ENCODE peak calls at places on chromosome 9, in nine cellular contexts. One of them, this sample, is unnamed.

GRCh38 chr9:71638627-71639026 is 129.7 kb downstream of the CEMIP2 start:
- DNase-seq in heart left ventricle: peak; percentile 51
- DNase-seq in lower lobe of right lung: no peak
- DNase-seq in aorta: no peak
- DNase-seq in PC-9: no peak
- DNase-seq in stomach: no peak
- DNase-seq in K562: peak; percentile 36
- DNase-seq in sigmoid colon: peak; percentile 67
- DNase-seq in Peyer's patch: peak; percentile 55
- DNase-seq in this sample: no peak

GRCh38 chr9:68896495-68896894 is 117.4 kb downstream of the PRKACG start:
- DNase-seq in heart left ventricle: no peak
- DNase-seq in lower lobe of right lung: no peak
- DNase-seq in aorta: no peak
- DNase-seq in PC-9: no peak
- DNase-seq in stomach: no peak
- DNase-seq in K562: no peak
- DNase-seq in sigmoid colon: no peak
- DNase-seq in Peyer's patch: no peak
- DNase-seq in this sample: no peak

GRCh38 chr9:137000177-137000930 is 4.0 kb upstream of the CLIC3 start:
- DNase-seq in heart left ventricle: no peak
- DNase-seq in lower lobe of right lung: no peak
- DNase-seq in aorta: no peak
- DNase-seq in PC-9: no peak
- DNase-seq in stomach: no peak
- DNase-seq in K562: no peak
- DNase-seq in sigmoid colon: no peak
- DNase-seq in Peyer's patch: no peak
- DNase-seq in this sample: no peak

GRCh38 chr9:110077926-110078325 is 130.0 kb downstream of the C9orf152 start:
- DNase-seq in heart left ventricle: no peak
- DNase-seq in lower lobe of right lung: no peak
- DNase-seq in aorta: no peak
- DNase-seq in PC-9: no peak
- DNase-seq in stomach: no peak
- DNase-seq in K562: no peak
- DNase-seq in sigmoid colon: no peak
- DNase-seq in Peyer's patch: no peak
- DNase-seq in this sample: no peak

GRCh38 chr9:124843635-124844034 is 9.6 kb upstream of the WDR38 start:
- DNase-seq in heart left ventricle: no peak
- DNase-seq in lower lobe of right lung: no peak
- DNase-seq in aorta: no peak
- DNase-seq in PC-9: no peak
- DNase-seq in stomach: no peak
- DNase-seq in K562: peak; percentile 17
- DNase-seq in sigmoid colon: no peak
- DNase-seq in Peyer's patch: no peak
- DNase-seq in this sample: no peak

GRCh38 chr9:77518688-77519087 is 129.4 kb downstream of the GNA14 start:
- DNase-seq in heart left ventricle: no peak
- DNase-seq in lower lobe of right lung: no peak
- DNase-seq in aorta: no peak
- DNase-seq in PC-9: no peak
- DNase-seq in stomach: no peak
- DNase-seq in K562: no peak
- DNase-seq in sigmoid colon: no peak
- DNase-seq in Peyer's patch: no peak
- DNase-seq in this sample: no peak

GRCh38 chr9:34633851-34634550 is 3.6 kb downstream of the SIGMAR1 start:
- DNase-seq in heart left ventricle: peak; percentile 67
- DNase-seq in lower lobe of right lung: no peak
- DNase-seq in aorta: peak; percentile 85
- DNase-seq in PC-9: peak; percentile 53
- DNase-seq in stomach: peak; percentile 65
- DNase-seq in K562: peak; percentile 71
- DNase-seq in sigmoid colon: peak; percentile 79
- DNase-seq in Peyer's patch: peak; percentile 83
- DNase-seq in this sample: peak; percentile 61

GRCh38 chr9:88737031-88737430 is 202.1 kb downstream of the NXNL2 start:
- DNase-seq in heart left ventricle: no peak
- DNase-seq in lower lobe of right lung: no peak
- DNase-seq in aorta: no peak
- DNase-seq in PC-9: no peak
- DNase-seq in stomach: no peak
- DNase-seq in K562: no peak
- DNase-seq in sigmoid colon: no peak
- DNase-seq in Peyer's patch: no peak
- DNase-seq in this sample: no peak

GRCh38 chr9:3467593-3468219 is 58.1 kb downstream of the RFX3 start:
- DNase-seq in heart left ventricle: peak; percentile 49
- DNase-seq in lower lobe of right lung: peak; percentile 61
- DNase-seq in aorta: no peak
- DNase-seq in PC-9: peak; percentile 19
- DNase-seq in stomach: peak; percentile 51
- DNase-seq in K562: peak; percentile 40
- DNase-seq in sigmoid colon: peak; percentile 71
- DNase-seq in Peyer's patch: peak; percentile 76
- DNase-seq in this sample: peak; percentile 17

GRCh38 chr9:98950262-98950661 is 6.6 kb downstream of the COL15A1 start:
- DNase-seq in heart left ventricle: no peak
- DNase-seq in lower lobe of right lung: no peak
- DNase-seq in aorta: no peak
- DNase-seq in PC-9: no peak
- DNase-seq in stomach: no peak
- DNase-seq in K562: no peak
- DNase-seq in sigmoid colon: no peak
- DNase-seq in Peyer's patch: no peak
- DNase-seq in this sample: no peak

GRCh38 chr9:21465859-21466518 is 16.1 kb downstream of the IFNE start:
- DNase-seq in heart left ventricle: no peak
- DNase-seq in lower lobe of right lung: no peak
- DNase-seq in aorta: no peak
- DNase-seq in PC-9: peak; percentile 4
- DNase-seq in stomach: no peak
- DNase-seq in K562: no peak
- DNase-seq in sigmoid colon: no peak
- DNase-seq in Peyer's patch: no peak
- DNase-seq in this sample: no peak

GRCh38 chr9:33132249-33132772 is 34.8 kb downstream of the B4GALT1 start:
- DNase-seq in heart left ventricle: peak; percentile 63
- DNase-seq in lower lobe of right lung: no peak
- DNase-seq in aorta: no peak
- DNase-seq in PC-9: no peak
- DNase-seq in stomach: no peak
- DNase-seq in K562: no peak
- DNase-seq in sigmoid colon: peak; percentile 65
- DNase-seq in Peyer's patch: no peak
- DNase-seq in this sample: no peak

GRCh38 chr9:93229636-93230035 is 45.7 kb downstream of the WNK2 start:
- DNase-seq in heart left ventricle: no peak
- DNase-seq in lower lobe of right lung: no peak
- DNase-seq in aorta: no peak
- DNase-seq in PC-9: no peak
- DNase-seq in stomach: no peak
- DNase-seq in K562: no peak
- DNase-seq in sigmoid colon: no peak
- DNase-seq in Peyer's patch: no peak
- DNase-seq in this sample: no peak

GRCh38 chr9:86975086-86975485 is 27.8 kb upstream of the GAS1 start:
- DNase-seq in heart left ventricle: no peak
- DNase-seq in lower lobe of right lung: no peak
- DNase-seq in aorta: no peak
- DNase-seq in PC-9: no peak
- DNase-seq in stomach: no peak
- DNase-seq in K562: no peak
- DNase-seq in sigmoid colon: no peak
- DNase-seq in Peyer's patch: no peak
- DNase-seq in this sample: no peak

GRCh38 chr9:15403155-15403554 is 19.5 kb upstream of the SNAPC3 start:
- DNase-seq in heart left ventricle: no peak
- DNase-seq in lower lobe of right lung: no peak
- DNase-seq in aorta: no peak
- DNase-seq in PC-9: no peak
- DNase-seq in stomach: no peak
- DNase-seq in K562: peak; percentile 64
- DNase-seq in sigmoid colon: no peak
- DNase-seq in Peyer's patch: no peak
- DNase-seq in this sample: no peak

GRCh38 chr9:92294297-92294676 is 790 bp upstream of the IARS1 start:
- DNase-seq in heart left ventricle: no peak
- DNase-seq in lower lobe of right lung: peak; percentile 41
- DNase-seq in aorta: no peak
- DNase-seq in PC-9: peak; percentile 10
- DNase-seq in stomach: no peak
- DNase-seq in K562: peak; percentile 12
- DNase-seq in sigmoid colon: peak; percentile 60
- DNase-seq in Peyer's patch: peak; percentile 48
- DNase-seq in this sample: no peak

GRCh38 chr9:19027825-19028224 is 5.2 kb downstream of the SAXO1 start:
- DNase-seq in heart left ventricle: no peak
- DNase-seq in lower lobe of right lung: no peak
- DNase-seq in aorta: no peak
- DNase-seq in PC-9: no peak
- DNase-seq in stomach: no peak
- DNase-seq in K562: no peak
- DNase-seq in sigmoid colon: no peak
- DNase-seq in Peyer's patch: no peak
- DNase-seq in this sample: no peak

GRCh38 chr9:126318858-126319257 is 7.8 kb upstream of the MVB12B start:
- DNase-seq in heart left ventricle: no peak
- DNase-seq in lower lobe of right lung: no peak
- DNase-seq in aorta: no peak
- DNase-seq in PC-9: no peak
- DNase-seq in stomach: no peak
- DNase-seq in K562: no peak
- DNase-seq in sigmoid colon: no peak
- DNase-seq in Peyer's patch: no peak
- DNase-seq in this sample: no peak
- H3K9me3 ChIP-seq in heart left ventricle: no peaks in the 10 kb centered on the region
- H3K9me3 ChIP-seq in lower lobe of right lung: no peaks in the 10 kb centered on the region
- H3K9me3 ChIP-seq in aorta: no peaks in the 10 kb centered on the region
- H3K9me3 ChIP-seq in PC-9: no peaks in the 10 kb centered on the region
- H3K9me3 ChIP-seq in stomach: no peaks in the 10 kb centered on the region
- H3K9me3 ChIP-seq in K562: no peaks in the 10 kb centered on the region
- H3K9me3 ChIP-seq in sigmoid colon: peaks cover under 1% of the 10 kb centered on the region
- H3K9me3 ChIP-seq in Peyer's patch: no peaks in the 10 kb centered on the region
- H3K9me3 ChIP-seq in this sample: no peaks in the 10 kb centered on the region

GRCh38 chr9:101877439-101877838 is 139.0 kb upstream of the GRIN3A start:
- DNase-seq in heart left ventricle: no peak
- DNase-seq in lower lobe of right lung: no peak
- DNase-seq in aorta: no peak
- DNase-seq in PC-9: no peak
- DNase-seq in stomach: no peak
- DNase-seq in K562: no peak
- DNase-seq in sigmoid colon: no peak
- DNase-seq in Peyer's patch: no peak
- DNase-seq in this sample: no peak
- H3K9me3 ChIP-seq in heart left ventricle: no peaks in the 10 kb centered on the region
- H3K9me3 ChIP-seq in lower lobe of right lung: no peaks in the 10 kb centered on the region
- H3K9me3 ChIP-seq in aorta: no peaks in the 10 kb centered on the region
- H3K9me3 ChIP-seq in PC-9: no peaks in the 10 kb centered on the region
- H3K9me3 ChIP-seq in stomach: no peaks in the 10 kb centered on the region
- H3K9me3 ChIP-seq in K562: no peaks in the 10 kb centered on the region
- H3K9me3 ChIP-seq in sigmoid colon: no peaks in the 10 kb centered on the region
- H3K9me3 ChIP-seq in Peyer's patch: no peaks in the 10 kb centered on the region
- H3K9me3 ChIP-seq in this sample: no peaks in the 10 kb centered on the region

GRCh38 chr9:1510712-1511111 is 460.6 kb downstream of the DMRT2 start:
- DNase-seq in heart left ventricle: no peak
- DNase-seq in lower lobe of right lung: no peak
- DNase-seq in aorta: no peak
- DNase-seq in PC-9: no peak
- DNase-seq in stomach: no peak
- DNase-seq in K562: no peak
- DNase-seq in sigmoid colon: no peak
- DNase-seq in Peyer's patch: no peak
- DNase-seq in this sample: no peak
- H3K9me3 ChIP-seq in heart left ventricle: no peaks in the 10 kb centered on the region
- H3K9me3 ChIP-seq in lower lobe of right lung: no peaks in the 10 kb centered on the region
- H3K9me3 ChIP-seq in aorta: no peaks in the 10 kb centered on the region
- H3K9me3 ChIP-seq in PC-9: no peaks in the 10 kb centered on the region
- H3K9me3 ChIP-seq in stomach: no peaks in the 10 kb centered on the region
- H3K9me3 ChIP-seq in K562: no peaks in the 10 kb centered on the region
- H3K9me3 ChIP-seq in sigmoid colon: no peaks in the 10 kb centered on the region
- H3K9me3 ChIP-seq in Peyer's patch: no peaks in the 10 kb centered on the region
- H3K9me3 ChIP-seq in this sample: no peaks in the 10 kb centered on the region

DNA sequence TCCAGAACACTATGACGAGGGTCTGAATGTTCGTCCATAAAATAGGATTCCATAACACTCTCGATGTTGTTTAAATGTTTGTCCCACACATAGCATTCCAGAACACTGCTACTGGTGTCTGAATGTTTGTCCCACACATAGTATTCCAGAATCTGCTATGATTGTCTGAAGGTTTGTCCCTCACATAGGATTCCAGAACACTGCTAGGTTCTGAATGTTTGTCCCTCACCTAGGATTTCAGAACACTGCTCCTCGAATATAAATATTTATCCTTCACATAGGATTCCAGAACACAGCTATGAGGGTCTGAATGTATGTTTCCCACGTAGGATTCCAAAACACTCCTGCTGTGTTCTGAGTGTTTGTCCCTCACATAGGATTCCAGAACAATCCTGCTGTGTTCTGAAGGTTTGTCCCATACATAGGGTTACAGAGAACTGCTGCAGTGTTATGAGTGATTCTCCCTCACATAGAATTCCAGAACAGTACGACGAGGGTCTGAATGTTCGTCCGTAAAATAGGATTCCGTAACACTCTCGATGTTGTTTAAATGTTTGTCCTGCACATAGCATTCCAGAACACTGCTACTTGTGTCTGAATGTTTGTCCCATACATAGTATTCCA is 215.3 kb downstream of the FOXD4L6 start:
- DNase-seq in heart left ventricle: no peak
- DNase-seq in lower lobe of right lung: no peak
- DNase-seq in aorta: no peak
- DNase-seq in PC-9: no peak
- DNase-seq in stomach: no peak
- DNase-seq in K562: no peak
- DNase-seq in sigmoid colon: no peak
- DNase-seq in Peyer's patch: no peak
- DNase-seq in this sample: no peak
- H3K9me3 ChIP-seq in heart left ventricle: peaks cover 90% of the 10 kb centered on the region
- H3K9me3 ChIP-seq in lower lobe of right lung: peaks cover 95% of the 10 kb centered on the region
- H3K9me3 ChIP-seq in aorta: peaks cover 49% of the 10 kb centered on the region
- H3K9me3 ChIP-seq in PC-9: no peaks in the 10 kb centered on the region
- H3K9me3 ChIP-seq in stomach: peaks cover 86% of the 10 kb centered on the region
- H3K9me3 ChIP-seq in K562: no peaks in the 10 kb centered on the region
- H3K9me3 ChIP-seq in sigmoid colon: peaks cover 63% of the 10 kb centered on the region
- H3K9me3 ChIP-seq in Peyer's patch: peaks cover 86% of the 10 kb centered on the region
- H3K9me3 ChIP-seq in this sample: peaks cover 62% of the 10 kb centered on the region

DNA sequence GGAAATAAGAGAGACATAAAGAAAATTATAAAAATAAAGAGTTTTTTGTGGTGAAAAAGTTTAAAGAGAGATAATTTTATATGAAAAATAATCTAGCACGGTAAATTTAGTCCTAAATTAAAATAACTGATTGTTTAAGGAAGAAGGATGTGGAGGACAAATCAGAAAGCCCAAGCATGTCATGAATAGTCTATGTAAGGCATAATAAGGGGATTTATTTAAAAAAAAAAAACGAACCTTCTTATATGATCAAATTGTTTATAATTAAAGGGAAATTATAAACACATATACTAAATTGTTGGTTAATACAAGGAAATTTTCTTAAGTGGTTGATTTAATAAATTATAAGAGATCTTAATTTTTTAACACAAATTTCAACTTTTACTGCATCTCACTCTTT is 551.8 kb upstream of the TYRP1 start:
- DNase-seq in heart left ventricle: no peak
- DNase-seq in lower lobe of right lung: no peak
- DNase-seq in aorta: no peak
- DNase-seq in PC-9: no peak
- DNase-seq in stomach: no peak
- DNase-seq in K562: no peak
- DNase-seq in sigmoid colon: no peak
- DNase-seq in Peyer's patch: no peak
- DNase-seq in this sample: no peak
- H3K9me3 ChIP-seq in heart left ventricle: peaks cover 20% of the 10 kb centered on the region
- H3K9me3 ChIP-seq in lower lobe of right lung: no peaks in the 10 kb centered on the region
- H3K9me3 ChIP-seq in aorta: no peaks in the 10 kb centered on the region
- H3K9me3 ChIP-seq in PC-9: no peaks in the 10 kb centered on the region
- H3K9me3 ChIP-seq in stomach: no peaks in the 10 kb centered on the region
- H3K9me3 ChIP-seq in K562: no peaks in the 10 kb centered on the region
- H3K9me3 ChIP-seq in sigmoid colon: no peaks in the 10 kb centered on the region
- H3K9me3 ChIP-seq in Peyer's patch: no peaks in the 10 kb centered on the region
- H3K9me3 ChIP-seq in this sample: peaks cover under 1% of the 10 kb centered on the region

This sample was measured in T-helper 17 cell.